ENCODE peak calls at places on chromosomes 3 and 15, in ten cellular contexts. One of them, this sample, is unnamed.
A peak's percentile ranks its signal among the peaks of the same experiment; 100 is the strongest.

GRCh38 chr15:39511000-39511914 is 69.6 kb upstream of the THBS1 start:
- DNase-seq in HFFc6: peak; percentile 87
- DNase-seq in right cardiac atrium: peak; percentile 90
- DNase-seq in H54: peak; percentile 79
- DNase-seq in choroid plexus epithelial cell: peak; percentile 87
- DNase-seq in stromal cell of bone marrow: peak; percentile 78
- DNase-seq in CD4-positive, alpha-beta T cell: no peak
- DNase-seq in GM06990: no peak
- DNase-seq in stimulated activated CD4-positive, alpha-beta T cell treated with anti-CD3 and anti-CD28 coated beads, TNF-alpha, amount 100 ng/mL, for 4 hours: no peak
- DNase-seq in NCI-H2171 treated with DMSO at 0.1 percent for 48 hours: no peak
- DNase-seq in this sample: peak; percentile 66

GRCh38 chr3:149648525-149648924 is 9.3 kb downstream of the WWTR1 start:
- DNase-seq in HFFc6: no peak
- DNase-seq in right cardiac atrium: no peak
- DNase-seq in H54: no peak
- DNase-seq in choroid plexus epithelial cell: no peak
- DNase-seq in stromal cell of bone marrow: no peak
- DNase-seq in CD4-positive, alpha-beta T cell: no peak
- DNase-seq in GM06990: no peak
- DNase-seq in stimulated activated CD4-positive, alpha-beta T cell treated with anti-CD3 and anti-CD28 coated beads, TNF-alpha, amount 100 ng/mL, for 4 hours: no peak
- DNase-seq in NCI-H2171 treated with DMSO at 0.1 percent for 48 hours: no peak
- DNase-seq in this sample: no peak

GRCh38 chr3:171257251-171258179 is 202.7 kb downstream of the TNIK start:
- DNase-seq in HFFc6: peak; percentile 84
- DNase-seq in right cardiac atrium: no peak
- DNase-seq in H54: no peak
- DNase-seq in choroid plexus epithelial cell: peak; percentile 31
- DNase-seq in stromal cell of bone marrow: peak; percentile 53
- DNase-seq in CD4-positive, alpha-beta T cell: no peak
- DNase-seq in GM06990: peak; percentile 66
- DNase-seq in stimulated activated CD4-positive, alpha-beta T cell treated with anti-CD3 and anti-CD28 coated beads, TNF-alpha, amount 100 ng/mL, for 4 hours: no peak
- DNase-seq in NCI-H2171 treated with DMSO at 0.1 percent for 48 hours: no peak
- DNase-seq in this sample: no peak

GRCh38 chr15:48300038-48300437 is 31.2 kb upstream of the DUT start:
- DNase-seq in HFFc6: no peak
- DNase-seq in right cardiac atrium: no peak
- DNase-seq in H54: no peak
- DNase-seq in choroid plexus epithelial cell: no peak
- DNase-seq in stromal cell of bone marrow: no peak
- DNase-seq in CD4-positive, alpha-beta T cell: no peak
- DNase-seq in GM06990: no peak
- DNase-seq in stimulated activated CD4-positive, alpha-beta T cell treated with anti-CD3 and anti-CD28 coated beads, TNF-alpha, amount 100 ng/mL, for 4 hours: no peak
- DNase-seq in NCI-H2171 treated with DMSO at 0.1 percent for 48 hours: no peak
- DNase-seq in this sample: no peak

GRCh38 chr15:85047271-85047948 is 65.8 kb downstream of the PDE8A start:
- DNase-seq in HFFc6: peak; percentile 83
- DNase-seq in right cardiac atrium: no peak
- DNase-seq in H54: peak; percentile 23
- DNase-seq in choroid plexus epithelial cell: peak; percentile 99
- DNase-seq in stromal cell of bone marrow: peak; percentile 85
- DNase-seq in CD4-positive, alpha-beta T cell: no peak
- DNase-seq in GM06990: no peak
- DNase-seq in stimulated activated CD4-positive, alpha-beta T cell treated with anti-CD3 and anti-CD28 coated beads, TNF-alpha, amount 100 ng/mL, for 4 hours: no peak
- DNase-seq in NCI-H2171 treated with DMSO at 0.1 percent for 48 hours: no peak
- DNase-seq in this sample: peak; percentile 67

GRCh38 chr3:4852780-4853748 is 126.2 kb upstream of the BHLHE40 start:
- DNase-seq in HFFc6: peak; percentile 4
- DNase-seq in right cardiac atrium: no peak
- DNase-seq in H54: no peak
- DNase-seq in choroid plexus epithelial cell: peak; percentile 53
- DNase-seq in stromal cell of bone marrow: no peak
- DNase-seq in CD4-positive, alpha-beta T cell: no peak
- DNase-seq in GM06990: no peak
- DNase-seq in stimulated activated CD4-positive, alpha-beta T cell treated with anti-CD3 and anti-CD28 coated beads, TNF-alpha, amount 100 ng/mL, for 4 hours: no peak
- DNase-seq in NCI-H2171 treated with DMSO at 0.1 percent for 48 hours: no peak
- DNase-seq in this sample: no peak

GRCh38 chr15:68272797-68273271 is 4.7 kb upstream of the FEM1B start:
- DNase-seq in HFFc6: peak; percentile 92
- DNase-seq in right cardiac atrium: no peak
- DNase-seq in H54: peak; percentile 12
- DNase-seq in choroid plexus epithelial cell: peak; percentile 46
- DNase-seq in stromal cell of bone marrow: no peak
- DNase-seq in CD4-positive, alpha-beta T cell: no peak
- DNase-seq in GM06990: no peak
- DNase-seq in stimulated activated CD4-positive, alpha-beta T cell treated with anti-CD3 and anti-CD28 coated beads, TNF-alpha, amount 100 ng/mL, for 4 hours: no peak
- DNase-seq in NCI-H2171 treated with DMSO at 0.1 percent for 48 hours: no peak
- DNase-seq in this sample: no peak

GRCh38 chr3:38662544-38662943 is 13.1 kb upstream of the SCN5A start:
- DNase-seq in HFFc6: peak; percentile 28
- DNase-seq in right cardiac atrium: no peak
- DNase-seq in H54: no peak
- DNase-seq in choroid plexus epithelial cell: peak; percentile 68
- DNase-seq in stromal cell of bone marrow: no peak
- DNase-seq in CD4-positive, alpha-beta T cell: no peak
- DNase-seq in GM06990: no peak
- DNase-seq in stimulated activated CD4-positive, alpha-beta T cell treated with anti-CD3 and anti-CD28 coated beads, TNF-alpha, amount 100 ng/mL, for 4 hours: no peak
- DNase-seq in NCI-H2171 treated with DMSO at 0.1 percent for 48 hours: peak; percentile 65
- DNase-seq in this sample: no peak

GRCh38 chr3:76970006-76970680 is 69.8 kb upstream of the ROBO2 start:
- DNase-seq in HFFc6: no peak
- DNase-seq in right cardiac atrium: no peak
- DNase-seq in H54: no peak
- DNase-seq in choroid plexus epithelial cell: no peak
- DNase-seq in stromal cell of bone marrow: no peak
- DNase-seq in CD4-positive, alpha-beta T cell: no peak
- DNase-seq in GM06990: no peak
- DNase-seq in stimulated activated CD4-positive, alpha-beta T cell treated with anti-CD3 and anti-CD28 coated beads, TNF-alpha, amount 100 ng/mL, for 4 hours: no peak
- DNase-seq in NCI-H2171 treated with DMSO at 0.1 percent for 48 hours: no peak
- DNase-seq in this sample: no peak

GRCh38 chr3:6249679-6250078 is 611.2 kb upstream of the GRM7 start:
- DNase-seq in HFFc6: no peak
- DNase-seq in right cardiac atrium: no peak
- DNase-seq in H54: no peak
- DNase-seq in choroid plexus epithelial cell: no peak
- DNase-seq in stromal cell of bone marrow: no peak
- DNase-seq in CD4-positive, alpha-beta T cell: no peak
- DNase-seq in GM06990: no peak
- DNase-seq in stimulated activated CD4-positive, alpha-beta T cell treated with anti-CD3 and anti-CD28 coated beads, TNF-alpha, amount 100 ng/mL, for 4 hours: no peak
- DNase-seq in NCI-H2171 treated with DMSO at 0.1 percent for 48 hours: no peak
- DNase-seq in this sample: no peak

GRCh38 chr3:171326717-171327440 is 133.3 kb downstream of the TNIK start:
- DNase-seq in HFFc6: no peak
- DNase-seq in right cardiac atrium: no peak
- DNase-seq in H54: no peak
- DNase-seq in choroid plexus epithelial cell: no peak
- DNase-seq in stromal cell of bone marrow: no peak
- DNase-seq in CD4-positive, alpha-beta T cell: no peak
- DNase-seq in GM06990: no peak
- DNase-seq in stimulated activated CD4-positive, alpha-beta T cell treated with anti-CD3 and anti-CD28 coated beads, TNF-alpha, amount 100 ng/mL, for 4 hours: no peak
- DNase-seq in NCI-H2171 treated with DMSO at 0.1 percent for 48 hours: no peak
- DNase-seq in this sample: no peak

GRCh38 chr3:25557641-25558040 is 107.1 kb downstream of the TOP2B start:
- DNase-seq in HFFc6: no peak
- DNase-seq in right cardiac atrium: no peak
- DNase-seq in H54: no peak
- DNase-seq in choroid plexus epithelial cell: peak; percentile 76
- DNase-seq in stromal cell of bone marrow: peak; percentile 29
- DNase-seq in CD4-positive, alpha-beta T cell: no peak
- DNase-seq in GM06990: no peak
- DNase-seq in stimulated activated CD4-positive, alpha-beta T cell treated with anti-CD3 and anti-CD28 coated beads, TNF-alpha, amount 100 ng/mL, for 4 hours: no peak
- DNase-seq in NCI-H2171 treated with DMSO at 0.1 percent for 48 hours: no peak
- DNase-seq in this sample: no peak

GRCh38 chr3:59766165-59766872 is 716.5 kb upstream of the CFAP20DC start:
- DNase-seq in HFFc6: peak; percentile 55
- DNase-seq in right cardiac atrium: no peak
- DNase-seq in H54: no peak
- DNase-seq in choroid plexus epithelial cell: no peak
- DNase-seq in stromal cell of bone marrow: peak; percentile 67
- DNase-seq in CD4-positive, alpha-beta T cell: no peak
- DNase-seq in GM06990: no peak
- DNase-seq in stimulated activated CD4-positive, alpha-beta T cell treated with anti-CD3 and anti-CD28 coated beads, TNF-alpha, amount 100 ng/mL, for 4 hours: no peak
- DNase-seq in NCI-H2171 treated with DMSO at 0.1 percent for 48 hours: no peak
- DNase-seq in this sample: peak; percentile 89

GRCh38 chr15:73888224-73889041 is 15.1 kb downstream of the TBC1D21 start:
- DNase-seq in HFFc6: no peak
- DNase-seq in right cardiac atrium: no peak
- DNase-seq in H54: no peak
- DNase-seq in choroid plexus epithelial cell: no peak
- DNase-seq in stromal cell of bone marrow: no peak
- DNase-seq in CD4-positive, alpha-beta T cell: no peak
- DNase-seq in GM06990: no peak
- DNase-seq in stimulated activated CD4-positive, alpha-beta T cell treated with anti-CD3 and anti-CD28 coated beads, TNF-alpha, amount 100 ng/mL, for 4 hours: no peak
- DNase-seq in NCI-H2171 treated with DMSO at 0.1 percent for 48 hours: no peak
- DNase-seq in this sample: no peak

GRCh38 chr3:23567917-23568316 is 237.8 kb upstream of the UBE2E1 start:
- DNase-seq in HFFc6: peak; percentile 97
- DNase-seq in right cardiac atrium: no peak
- DNase-seq in H54: peak; percentile 42
- DNase-seq in choroid plexus epithelial cell: peak; percentile 96
- DNase-seq in stromal cell of bone marrow: peak; percentile 89
- DNase-seq in CD4-positive, alpha-beta T cell: no peak
- DNase-seq in GM06990: no peak
- DNase-seq in stimulated activated CD4-positive, alpha-beta T cell treated with anti-CD3 and anti-CD28 coated beads, TNF-alpha, amount 100 ng/mL, for 4 hours: no peak
- DNase-seq in NCI-H2171 treated with DMSO at 0.1 percent for 48 hours: no peak
- DNase-seq in this sample: peak; percentile 3

GRCh38 chr15:39643747-39644520 is 63.1 kb downstream of the THBS1 start:
- DNase-seq in HFFc6: no peak
- DNase-seq in right cardiac atrium: no peak
- DNase-seq in H54: no peak
- DNase-seq in choroid plexus epithelial cell: no peak
- DNase-seq in stromal cell of bone marrow: no peak
- DNase-seq in CD4-positive, alpha-beta T cell: no peak
- DNase-seq in GM06990: no peak
- DNase-seq in stimulated activated CD4-positive, alpha-beta T cell treated with anti-CD3 and anti-CD28 coated beads, TNF-alpha, amount 100 ng/mL, for 4 hours: no peak
- DNase-seq in NCI-H2171 treated with DMSO at 0.1 percent for 48 hours: no peak
- DNase-seq in this sample: no peak

GRCh38 chr3:180747805-180748361 is 68.6 kb upstream of the CCDC39 start:
- DNase-seq in HFFc6: no peak
- DNase-seq in right cardiac atrium: no peak
- DNase-seq in H54: no peak
- DNase-seq in choroid plexus epithelial cell: no peak
- DNase-seq in stromal cell of bone marrow: no peak
- DNase-seq in CD4-positive, alpha-beta T cell: no peak
- DNase-seq in GM06990: no peak
- DNase-seq in stimulated activated CD4-positive, alpha-beta T cell treated with anti-CD3 and anti-CD28 coated beads, TNF-alpha, amount 100 ng/mL, for 4 hours: no peak
- DNase-seq in NCI-H2171 treated with DMSO at 0.1 percent for 48 hours: no peak
- DNase-seq in this sample: no peak

GRCh38 chr15:80816049-80816653 is 37.0 kb downstream of the CEMIP start:
- DNase-seq in HFFc6: no peak
- DNase-seq in right cardiac atrium: no peak
- DNase-seq in H54: no peak
- DNase-seq in choroid plexus epithelial cell: no peak
- DNase-seq in stromal cell of bone marrow: no peak
- DNase-seq in CD4-positive, alpha-beta T cell: no peak
- DNase-seq in GM06990: no peak
- DNase-seq in stimulated activated CD4-positive, alpha-beta T cell treated with anti-CD3 and anti-CD28 coated beads, TNF-alpha, amount 100 ng/mL, for 4 hours: no peak
- DNase-seq in NCI-H2171 treated with DMSO at 0.1 percent for 48 hours: no peak
- DNase-seq in this sample: no peak

GRCh38 chr15:45458746-45459403 is 63.7 kb downstream of the SLC30A4 start:
- DNase-seq in HFFc6: peak; percentile 22
- DNase-seq in right cardiac atrium: peak; percentile 70
- DNase-seq in H54: no peak
- DNase-seq in choroid plexus epithelial cell: peak; percentile 51
- DNase-seq in stromal cell of bone marrow: peak; percentile 25
- DNase-seq in CD4-positive, alpha-beta T cell: peak; percentile 83
- DNase-seq in GM06990: no peak
- DNase-seq in stimulated activated CD4-positive, alpha-beta T cell treated with anti-CD3 and anti-CD28 coated beads, TNF-alpha, amount 100 ng/mL, for 4 hours: peak; percentile 56
- DNase-seq in NCI-H2171 treated with DMSO at 0.1 percent for 48 hours: peak; percentile 63
- DNase-seq in this sample: no peak

GRCh38 chr3:107976204-107976775 is 114.5 kb downstream of the CD47 start:
- DNase-seq in HFFc6: no peak
- DNase-seq in right cardiac atrium: no peak
- DNase-seq in H54: no peak
- DNase-seq in choroid plexus epithelial cell: no peak
- DNase-seq in stromal cell of bone marrow: no peak
- DNase-seq in CD4-positive, alpha-beta T cell: no peak
- DNase-seq in GM06990: no peak
- DNase-seq in stimulated activated CD4-positive, alpha-beta T cell treated with anti-CD3 and anti-CD28 coated beads, TNF-alpha, amount 100 ng/mL, for 4 hours: no peak
- DNase-seq in NCI-H2171 treated with DMSO at 0.1 percent for 48 hours: no peak
- DNase-seq in this sample: no peak

GRCh38 chr3:47578119-47578630 is 490 bp downstream of the CSPG5 start:
- DNase-seq in HFFc6: no peak
- DNase-seq in right cardiac atrium: peak; percentile 76
- DNase-seq in H54: peak; percentile 71
- DNase-seq in choroid plexus epithelial cell: no peak
- DNase-seq in stromal cell of bone marrow: no peak
- DNase-seq in CD4-positive, alpha-beta T cell: no peak
- DNase-seq in GM06990: peak; percentile 28
- DNase-seq in stimulated activated CD4-positive, alpha-beta T cell treated with anti-CD3 and anti-CD28 coated beads, TNF-alpha, amount 100 ng/mL, for 4 hours: peak; percentile 24
- DNase-seq in NCI-H2171 treated with DMSO at 0.1 percent for 48 hours: peak; percentile 3
- DNase-seq in this sample: no peak

GRCh38 chr3:9619180-9619579 is 30.1 kb upstream of the MTMR14 start:
- DNase-seq in HFFc6: no peak
- DNase-seq in right cardiac atrium: no peak
- DNase-seq in H54: no peak
- DNase-seq in choroid plexus epithelial cell: no peak
- DNase-seq in stromal cell of bone marrow: no peak
- DNase-seq in CD4-positive, alpha-beta T cell: no peak
- DNase-seq in GM06990: no peak
- DNase-seq in stimulated activated CD4-positive, alpha-beta T cell treated with anti-CD3 and anti-CD28 coated beads, TNF-alpha, amount 100 ng/mL, for 4 hours: no peak
- DNase-seq in NCI-H2171 treated with DMSO at 0.1 percent for 48 hours: no peak
- DNase-seq in this sample: no peak

GRCh38 chr3:173092038-173092437 is 49.0 kb downstream of the SPATA16 start:
- DNase-seq in HFFc6: no peak
- DNase-seq in right cardiac atrium: no peak
- DNase-seq in H54: no peak
- DNase-seq in choroid plexus epithelial cell: no peak
- DNase-seq in stromal cell of bone marrow: no peak
- DNase-seq in CD4-positive, alpha-beta T cell: no peak
- DNase-seq in GM06990: no peak
- DNase-seq in stimulated activated CD4-positive, alpha-beta T cell treated with anti-CD3 and anti-CD28 coated beads, TNF-alpha, amount 100 ng/mL, for 4 hours: no peak
- DNase-seq in NCI-H2171 treated with DMSO at 0.1 percent for 48 hours: no peak
- DNase-seq in this sample: no peak

GRCh38 chr3:12999147-13000140 is 73.8 kb downstream of the IQSEC1 start:
- DNase-seq in HFFc6: no peak
- DNase-seq in right cardiac atrium: peak; percentile 95
- DNase-seq in H54: no peak
- DNase-seq in choroid plexus epithelial cell: no peak
- DNase-seq in stromal cell of bone marrow: peak; percentile 52
- DNase-seq in CD4-positive, alpha-beta T cell: no peak
- DNase-seq in GM06990: peak; percentile 80
- DNase-seq in stimulated activated CD4-positive, alpha-beta T cell treated with anti-CD3 and anti-CD28 coated beads, TNF-alpha, amount 100 ng/mL, for 4 hours: no peak
- DNase-seq in NCI-H2171 treated with DMSO at 0.1 percent for 48 hours: no peak
- DNase-seq in this sample: no peak

GRCh38 chr15:74892313-74892712 is 2.5 kb downstream of the MPI start:
- DNase-seq in HFFc6: no peak
- DNase-seq in right cardiac atrium: no peak
- DNase-seq in H54: no peak
- DNase-seq in choroid plexus epithelial cell: no peak
- DNase-seq in stromal cell of bone marrow: no peak
- DNase-seq in CD4-positive, alpha-beta T cell: no peak
- DNase-seq in GM06990: no peak
- DNase-seq in stimulated activated CD4-positive, alpha-beta T cell treated with anti-CD3 and anti-CD28 coated beads, TNF-alpha, amount 100 ng/mL, for 4 hours: no peak
- DNase-seq in NCI-H2171 treated with DMSO at 0.1 percent for 48 hours: no peak
- DNase-seq in this sample: no peak

GRCh38 chr15:81155375-81156218 is 21.5 kb downstream of the CFAP161 start:
- DNase-seq in HFFc6: peak; percentile 51
- DNase-seq in right cardiac atrium: no peak
- DNase-seq in H54: no peak
- DNase-seq in choroid plexus epithelial cell: peak; percentile 87
- DNase-seq in stromal cell of bone marrow: peak; percentile 52
- DNase-seq in CD4-positive, alpha-beta T cell: no peak
- DNase-seq in GM06990: no peak
- DNase-seq in stimulated activated CD4-positive, alpha-beta T cell treated with anti-CD3 and anti-CD28 coated beads, TNF-alpha, amount 100 ng/mL, for 4 hours: no peak
- DNase-seq in NCI-H2171 treated with DMSO at 0.1 percent for 48 hours: peak; percentile 24
- DNase-seq in this sample: peak; percentile 58

GRCh38 chr15:62584301-62585235 is 419.5 kb upstream of the C2CD4B start:
- DNase-seq in HFFc6: no peak
- DNase-seq in right cardiac atrium: no peak
- DNase-seq in H54: no peak
- DNase-seq in choroid plexus epithelial cell: no peak
- DNase-seq in stromal cell of bone marrow: no peak
- DNase-seq in CD4-positive, alpha-beta T cell: no peak
- DNase-seq in GM06990: no peak
- DNase-seq in stimulated activated CD4-positive, alpha-beta T cell treated with anti-CD3 and anti-CD28 coated beads, TNF-alpha, amount 100 ng/mL, for 4 hours: no peak
- DNase-seq in NCI-H2171 treated with DMSO at 0.1 percent for 48 hours: no peak
- DNase-seq in this sample: no peak

GRCh38 chr3:40780341-40780800 is 255.6 kb downstream of the ZNF621 start:
- DNase-seq in HFFc6: no peak
- DNase-seq in right cardiac atrium: peak; percentile 90
- DNase-seq in H54: no peak
- DNase-seq in choroid plexus epithelial cell: peak; percentile 16
- DNase-seq in stromal cell of bone marrow: peak; percentile 52
- DNase-seq in CD4-positive, alpha-beta T cell: no peak
- DNase-seq in GM06990: no peak
- DNase-seq in stimulated activated CD4-positive, alpha-beta T cell treated with anti-CD3 and anti-CD28 coated beads, TNF-alpha, amount 100 ng/mL, for 4 hours: no peak
- DNase-seq in NCI-H2171 treated with DMSO at 0.1 percent for 48 hours: no peak
- DNase-seq in this sample: peak; percentile 12